ENCODE peak calls at places on chromosomes 11 and 22, in seven cellular contexts. One of them, this sample, is unnamed.

GRCh38 chr22:33361581-33361980 is 303.4 kb upstream of the SYN3 start:
- DNase-seq in substantia nigra: no peak
- DNase-seq in small intestine: no peak
- DNase-seq in body of pancreas: no peak
- DNase-seq in heart left ventricle: no peak
- DNase-seq in WERI-Rb-1: no peak
- DNase-seq in GM23338: peak
- DNase-seq in this sample: no peak

GRCh38 chr11:59247535-59248227 is 35.0 kb upstream of the MPEG1 start:
- DNase-seq in substantia nigra: no peak
- DNase-seq in small intestine: no peak
- DNase-seq in body of pancreas: peak
- DNase-seq in heart left ventricle: peak
- DNase-seq in WERI-Rb-1: no peak
- DNase-seq in GM23338: no peak
- DNase-seq in this sample: no peak

GRCh38 chr11:120329556-120329955 is 4.5 kb downstream of the TLCD5 start:
- DNase-seq in substantia nigra: no peak
- DNase-seq in small intestine: no peak
- DNase-seq in body of pancreas: no peak
- DNase-seq in heart left ventricle: no peak
- DNase-seq in WERI-Rb-1: no peak
- DNase-seq in GM23338: no peak
- DNase-seq in this sample: no peak

GRCh38 chr22:39306456-39307361 is 12.7 kb downstream of the RPL3 start:
- DNase-seq in substantia nigra: no peak
- DNase-seq in small intestine: no peak
- DNase-seq in body of pancreas: peak
- DNase-seq in heart left ventricle: no peak
- DNase-seq in WERI-Rb-1: peak
- DNase-seq in GM23338: peak
- DNase-seq in this sample: no peak

GRCh38 chr11:61378713-61379313 is 13.6 kb upstream of the TMEM216 start:
- DNase-seq in substantia nigra: no peak
- DNase-seq in small intestine: no peak
- DNase-seq in body of pancreas: peak
- DNase-seq in heart left ventricle: no peak
- DNase-seq in WERI-Rb-1: no peak
- DNase-seq in GM23338: no peak
- DNase-seq in this sample: no peak

GRCh38 chr11:130122141-130122575 is 37.4 kb upstream of the ST14 start:
- DNase-seq in substantia nigra: no peak
- DNase-seq in small intestine: no peak
- DNase-seq in body of pancreas: no peak
- DNase-seq in heart left ventricle: no peak
- DNase-seq in WERI-Rb-1: no peak
- DNase-seq in GM23338: no peak
- DNase-seq in this sample: no peak

GRCh38 chr22:19329454-19329853 is 37.9 kb upstream of the CLTCL1 start:
- DNase-seq in substantia nigra: no peak
- DNase-seq in small intestine: no peak
- DNase-seq in body of pancreas: no peak
- DNase-seq in heart left ventricle: no peak
- DNase-seq in WERI-Rb-1: no peak
- DNase-seq in GM23338: no peak
- DNase-seq in this sample: no peak

GRCh38 chr22:29299136-29299900 is 7.1 kb upstream of the GAS2L1 start:
- DNase-seq in substantia nigra: no peak
- DNase-seq in small intestine: no peak
- DNase-seq in body of pancreas: no peak
- DNase-seq in heart left ventricle: no peak
- DNase-seq in WERI-Rb-1: no peak
- DNase-seq in GM23338: no peak
- DNase-seq in this sample: no peak

GRCh38 chr11:40280161-40281054 is 1179.0 kb downstream of the LRRC4C start:
- DNase-seq in substantia nigra: no peak
- DNase-seq in small intestine: no peak
- DNase-seq in body of pancreas: no peak
- DNase-seq in heart left ventricle: no peak
- DNase-seq in WERI-Rb-1: no peak
- DNase-seq in GM23338: peak
- DNase-seq in this sample: no peak

GRCh38 chr11:45737056-45737455 is 67.9 kb upstream of the SLC35C1 start:
- DNase-seq in substantia nigra: no peak
- DNase-seq in small intestine: no peak
- DNase-seq in body of pancreas: no peak
- DNase-seq in heart left ventricle: no peak
- DNase-seq in WERI-Rb-1: no peak
- DNase-seq in GM23338: no peak
- DNase-seq in this sample: no peak

DNA sequence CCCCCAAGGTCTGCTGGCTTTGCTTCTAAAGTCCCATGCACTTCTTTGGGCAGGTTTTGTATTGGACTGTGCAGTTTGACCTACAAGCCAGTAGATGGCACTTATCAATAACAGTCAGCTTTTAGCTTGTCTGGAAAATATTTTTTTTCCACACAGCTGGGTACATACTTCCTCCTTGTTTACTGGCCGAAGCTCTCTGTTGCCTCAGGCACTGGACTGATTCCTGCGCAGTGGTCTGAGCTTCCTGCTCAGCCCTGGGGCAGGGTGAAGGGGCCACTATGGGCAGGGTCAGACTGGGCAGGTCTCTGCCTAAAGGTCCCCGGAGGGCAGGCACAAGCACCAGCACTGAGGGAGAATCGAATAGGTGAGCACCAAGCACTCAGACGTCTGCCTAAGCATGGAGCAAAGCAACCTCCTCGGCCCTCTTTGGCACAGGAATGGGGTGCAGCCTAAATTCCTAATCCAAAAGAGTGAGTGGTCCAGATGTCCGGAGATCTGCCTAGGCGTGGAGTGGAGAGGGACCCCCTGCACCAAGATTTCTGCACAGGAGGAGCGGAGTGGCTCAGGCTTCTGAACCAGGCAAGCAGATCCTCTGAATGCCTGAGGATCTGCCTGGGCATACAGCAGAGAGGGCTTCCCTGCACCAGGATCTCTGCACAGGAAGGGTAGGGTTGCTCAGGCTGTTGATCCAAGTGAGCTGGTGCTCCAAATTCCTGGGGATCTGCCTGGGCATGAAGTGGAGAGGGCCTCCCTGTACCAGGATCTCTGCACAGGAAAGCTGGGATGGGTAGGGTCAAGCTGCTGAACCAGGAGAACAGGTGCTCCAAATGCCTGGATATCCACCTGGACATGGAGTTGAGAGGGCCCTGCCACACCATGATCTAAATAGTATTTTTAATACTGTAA is 105.9 kb upstream of the C11orf58 start:
- DNase-seq in substantia nigra: no peak
- DNase-seq in small intestine: peak
- DNase-seq in body of pancreas: no peak
- DNase-seq in heart left ventricle: no peak
- DNase-seq in WERI-Rb-1: no peak
- DNase-seq in GM23338: peak
- DNase-seq in this sample: no peak
- H3K27ac ChIP-seq in substantia nigra: no peak
- H3K27ac ChIP-seq in small intestine: no peak
- H3K27ac ChIP-seq in body of pancreas: no peak
- H3K27ac ChIP-seq in heart left ventricle: no peak
- H3K27ac ChIP-seq in WERI-Rb-1: no peak
- H3K27ac ChIP-seq in GM23338: no peak
- H3K27ac ChIP-seq in this sample: no peak

GRCh38 chr11:34331329-34331728 is 26.5 kb downstream of the ABTB2 start:
- DNase-seq in substantia nigra: no peak
- DNase-seq in small intestine: no peak
- DNase-seq in body of pancreas: no peak
- DNase-seq in heart left ventricle: no peak
- DNase-seq in WERI-Rb-1: no peak
- DNase-seq in GM23338: no peak
- DNase-seq in this sample: no peak

GRCh38 chr11:34331736-34332135 is 26.1 kb downstream of the ABTB2 start:
- DNase-seq in substantia nigra: no peak
- DNase-seq in small intestine: peak
- DNase-seq in body of pancreas: no peak
- DNase-seq in heart left ventricle: no peak
- DNase-seq in WERI-Rb-1: no peak
- DNase-seq in GM23338: no peak
- DNase-seq in this sample: no peak

GRCh38 chr11:34332524-34332923 is 25.3 kb downstream of the ABTB2 start:
- DNase-seq in substantia nigra: no peak
- DNase-seq in small intestine: no peak
- DNase-seq in body of pancreas: no peak
- DNase-seq in heart left ventricle: no peak
- DNase-seq in WERI-Rb-1: no peak
- DNase-seq in GM23338: peak
- DNase-seq in this sample: no peak

GRCh38 chr11:34329876-34330275 is 27.9 kb downstream of the ABTB2 start:
- DNase-seq in substantia nigra: no peak
- DNase-seq in small intestine: no peak
- DNase-seq in body of pancreas: no peak
- DNase-seq in heart left ventricle: no peak
- DNase-seq in WERI-Rb-1: no peak
- DNase-seq in GM23338: no peak
- DNase-seq in this sample: no peak

GRCh38 chr11:34330653-34331052 is 27.2 kb downstream of the ABTB2 start:
- DNase-seq in substantia nigra: no peak
- DNase-seq in small intestine: no peak
- DNase-seq in body of pancreas: peak
- DNase-seq in heart left ventricle: no peak
- DNase-seq in WERI-Rb-1: no peak
- DNase-seq in GM23338: no peak
- DNase-seq in this sample: no peak
- H3K27ac ChIP-seq in substantia nigra: no peak
- H3K27ac ChIP-seq in small intestine: no peak
- H3K27ac ChIP-seq in body of pancreas: no peak
- H3K27ac ChIP-seq in heart left ventricle: no peak
- H3K27ac ChIP-seq in WERI-Rb-1: no peak
- H3K27ac ChIP-seq in GM23338: no peak
- H3K27ac ChIP-seq in this sample: no peak

DNA sequence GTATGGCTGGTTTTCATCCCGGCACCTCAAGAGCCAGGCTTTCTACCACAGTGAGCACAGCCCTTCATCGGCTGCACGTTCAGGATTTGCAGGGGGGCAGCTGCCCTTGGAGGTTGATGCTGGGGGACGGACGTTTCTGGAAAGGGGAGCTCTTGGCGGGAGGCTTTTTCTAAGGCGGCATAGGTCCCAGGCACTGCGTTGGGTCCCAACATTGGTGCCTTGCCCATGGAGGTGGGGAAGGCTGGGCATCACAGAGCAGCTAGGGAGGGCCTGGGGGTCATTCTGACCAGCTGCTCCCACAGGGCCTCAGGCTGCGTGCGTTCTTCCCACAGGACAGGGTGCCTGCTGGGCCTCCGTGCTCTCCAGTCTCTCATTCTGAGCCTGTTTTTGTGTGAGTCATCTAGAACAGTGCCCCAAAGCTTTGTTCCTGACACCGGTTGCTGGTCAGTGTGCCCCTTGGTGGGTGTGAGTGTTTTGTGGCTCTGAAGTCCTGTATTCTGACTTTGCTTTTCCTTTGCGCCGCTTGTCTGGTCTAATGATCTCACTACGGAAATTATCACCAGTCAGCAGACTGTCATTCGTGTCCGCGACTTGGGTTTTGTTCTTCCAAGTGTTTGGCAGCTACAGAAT is 275.9 kb downstream of the TBC1D22A start:
- DNase-seq in substantia nigra: no peak
- DNase-seq in small intestine: no peak
- DNase-seq in body of pancreas: no peak
- DNase-seq in heart left ventricle: no peak
- DNase-seq in WERI-Rb-1: no peak
- DNase-seq in GM23338: no peak
- DNase-seq in this sample: no peak
- H3K27ac ChIP-seq in substantia nigra: no peak
- H3K27ac ChIP-seq in small intestine: no peak
- H3K27ac ChIP-seq in body of pancreas: no peak
- H3K27ac ChIP-seq in heart left ventricle: no peak
- H3K27ac ChIP-seq in WERI-Rb-1: no peak
- H3K27ac ChIP-seq in GM23338: no peak
- H3K27ac ChIP-seq in this sample: no peak

GRCh38 chr22:31290494-31291402 is 1.5 kb downstream of the PIK3IP1 start:
- DNase-seq in substantia nigra: peak
- DNase-seq in small intestine: peak
- DNase-seq in body of pancreas: peak
- DNase-seq in heart left ventricle: peak
- DNase-seq in WERI-Rb-1: peak
- DNase-seq in GM23338: peak
- DNase-seq in this sample: peak

GRCh38 chr22:31287818-31288495 is 4.3 kb downstream of the PIK3IP1 start:
- DNase-seq in substantia nigra: no peak
- DNase-seq in small intestine: no peak
- DNase-seq in body of pancreas: no peak
- DNase-seq in heart left ventricle: no peak
- DNase-seq in WERI-Rb-1: no peak
- DNase-seq in GM23338: no peak
- DNase-seq in this sample: no peak

GRCh38 chr22:31289335-31289734 is 3.0 kb downstream of the PIK3IP1 start:
- DNase-seq in substantia nigra: no peak
- DNase-seq in small intestine: peak
- DNase-seq in body of pancreas: no peak
- DNase-seq in heart left ventricle: no peak
- DNase-seq in WERI-Rb-1: no peak
- DNase-seq in GM23338: no peak
- DNase-seq in this sample: no peak

GRCh38 chr22:31286360-31287255 is 5.7 kb downstream of the PIK3IP1 start:
- DNase-seq in substantia nigra: no peak
- DNase-seq in small intestine: peak
- DNase-seq in body of pancreas: peak
- DNase-seq in heart left ventricle: no peak
- DNase-seq in WERI-Rb-1: no peak
- DNase-seq in GM23338: no peak
- DNase-seq in this sample: no peak

GRCh38 chr22:31288496-31289235 is 3.6 kb downstream of the PIK3IP1 start:
- DNase-seq in substantia nigra: no peak
- DNase-seq in small intestine: no peak
- DNase-seq in body of pancreas: no peak
- DNase-seq in heart left ventricle: no peak
- DNase-seq in WERI-Rb-1: no peak
- DNase-seq in GM23338: no peak
- DNase-seq in this sample: no peak
- H3K27ac ChIP-seq in substantia nigra: peak
- H3K27ac ChIP-seq in small intestine: peak
- H3K27ac ChIP-seq in body of pancreas: no peak
- H3K27ac ChIP-seq in heart left ventricle: peak
- H3K27ac ChIP-seq in WERI-Rb-1: no peak
- H3K27ac ChIP-seq in GM23338: no peak
- H3K27ac ChIP-seq in this sample: peak

This sample was measured in caudate nucleus.